ENCODE peak calls at places on chromosomes 11 and 22, in eight cellular contexts. One of them, this sample, is unnamed.

GRCh38 chr11:12163181-12163841 is 52.9 kb downstream of the MICAL2 start:
- DNase-seq in hepatocyte: peak
- DNase-seq in H1: no peak
- DNase-seq in Karpas-422: no peak
- DNase-seq in HepG2: peak
- DNase-seq in MM.1S: no peak
- DNase-seq in OCI-LY7: no peak
- DNase-seq in IMR-90: peak
- DNase-seq in this sample: no peak

GRCh38 chr11:75408852-75409219 is 9.5 kb downstream of the RPS3 start:
- DNase-seq in hepatocyte: no peak
- DNase-seq in H1: no peak
- DNase-seq in Karpas-422: no peak
- DNase-seq in HepG2: no peak
- DNase-seq in MM.1S: no peak
- DNase-seq in OCI-LY7: no peak
- DNase-seq in IMR-90: no peak
- DNase-seq in this sample: no peak

GRCh38 chr11:122646549-122647340 is 8.8 kb upstream of the UBASH3B start:
- DNase-seq in hepatocyte: no peak
- DNase-seq in H1: no peak
- DNase-seq in Karpas-422: no peak
- DNase-seq in HepG2: no peak
- DNase-seq in MM.1S: no peak
- DNase-seq in OCI-LY7: no peak
- DNase-seq in IMR-90: peak
- DNase-seq in this sample: no peak

GRCh38 chr11:18705651-18706281 is 7.2 kb downstream of the TMEM86A start:
- DNase-seq in hepatocyte: no peak
- DNase-seq in H1: no peak
- DNase-seq in Karpas-422: no peak
- DNase-seq in HepG2: no peak
- DNase-seq in MM.1S: no peak
- DNase-seq in OCI-LY7: no peak
- DNase-seq in IMR-90: no peak
- DNase-seq in this sample: no peak

GRCh38 chr11:12087075-12087775 is 23.2 kb upstream of the MICAL2 start:
- DNase-seq in hepatocyte: no peak
- DNase-seq in H1: no peak
- DNase-seq in Karpas-422: no peak
- DNase-seq in HepG2: no peak
- DNase-seq in MM.1S: peak
- DNase-seq in OCI-LY7: no peak
- DNase-seq in IMR-90: peak
- DNase-seq in this sample: no peak

GRCh38 chr11:17528181-17528691 is 16.0 kb downstream of the USH1C start:
- DNase-seq in hepatocyte: peak
- DNase-seq in H1: no peak
- DNase-seq in Karpas-422: peak
- DNase-seq in HepG2: peak
- DNase-seq in MM.1S: peak
- DNase-seq in OCI-LY7: peak
- DNase-seq in IMR-90: peak
- DNase-seq in this sample: peak

GRCh38 chr11:60363542-60364525 is 14.5 kb upstream of the MS4A7 start:
- DNase-seq in hepatocyte: peak
- DNase-seq in H1: no peak
- DNase-seq in Karpas-422: peak
- DNase-seq in HepG2: peak
- DNase-seq in MM.1S: peak
- DNase-seq in OCI-LY7: peak
- DNase-seq in IMR-90: peak
- DNase-seq in this sample: peak

GRCh38 chr11:24903555-24903954 is 406.7 kb downstream of the LUZP2 start:
- DNase-seq in hepatocyte: peak
- DNase-seq in H1: no peak
- DNase-seq in Karpas-422: no peak
- DNase-seq in HepG2: no peak
- DNase-seq in MM.1S: no peak
- DNase-seq in OCI-LY7: no peak
- DNase-seq in IMR-90: no peak
- DNase-seq in this sample: no peak

GRCh38 chr11:1299621-1300020 is 9.8 kb downstream of the TOLLIP start:
- DNase-seq in hepatocyte: no peak
- DNase-seq in H1: no peak
- DNase-seq in Karpas-422: no peak
- DNase-seq in HepG2: no peak
- DNase-seq in MM.1S: no peak
- DNase-seq in OCI-LY7: no peak
- DNase-seq in IMR-90: no peak
- DNase-seq in this sample: no peak

GRCh38 chr11:126305699-126306098 is 1.8 kb downstream of the DCPS start:
- DNase-seq in hepatocyte: no peak
- DNase-seq in H1: no peak
- DNase-seq in Karpas-422: no peak
- DNase-seq in HepG2: no peak
- DNase-seq in MM.1S: peak
- DNase-seq in OCI-LY7: peak
- DNase-seq in IMR-90: no peak
- DNase-seq in this sample: no peak

GRCh38 chr11:76798202-76798581 is 15.0 kb downstream of the TSKU start:
- DNase-seq in hepatocyte: no peak
- DNase-seq in H1: no peak
- DNase-seq in Karpas-422: no peak
- DNase-seq in HepG2: no peak
- DNase-seq in MM.1S: no peak
- DNase-seq in OCI-LY7: no peak
- DNase-seq in IMR-90: no peak
- DNase-seq in this sample: no peak

GRCh38 chr11:67644472-67645418 is 5.2 kb upstream of the TBX10 start:
- DNase-seq in hepatocyte: peak
- DNase-seq in H1: no peak
- DNase-seq in Karpas-422: peak
- DNase-seq in HepG2: no peak
- DNase-seq in MM.1S: no peak
- DNase-seq in OCI-LY7: peak
- DNase-seq in IMR-90: no peak
- DNase-seq in this sample: no peak

GRCh38 chr22:50200333-50201190 is at the start of gene SELENOO:
- DNase-seq in hepatocyte: peak
- DNase-seq in H1: peak
- DNase-seq in Karpas-422: peak
- DNase-seq in HepG2: peak
- DNase-seq in MM.1S: peak
- DNase-seq in OCI-LY7: peak
- DNase-seq in IMR-90: peak
- DNase-seq in this sample: peak

GRCh38 chr11:33329705-33330329 is 72.6 kb downstream of the HIPK3 start:
- DNase-seq in hepatocyte: peak
- DNase-seq in H1: no peak
- DNase-seq in Karpas-422: peak
- DNase-seq in HepG2: peak
- DNase-seq in MM.1S: peak
- DNase-seq in OCI-LY7: peak
- DNase-seq in IMR-90: peak
- DNase-seq in this sample: peak

GRCh38 chr11:34348919-34349318 is 8.9 kb downstream of the ABTB2 start:
- DNase-seq in hepatocyte: no peak
- DNase-seq in H1: no peak
- DNase-seq in Karpas-422: no peak
- DNase-seq in HepG2: no peak
- DNase-seq in MM.1S: no peak
- DNase-seq in OCI-LY7: no peak
- DNase-seq in IMR-90: peak
- DNase-seq in this sample: no peak

GRCh38 chr22:26406118-26406517 is 22.9 kb upstream of the ASPHD2 start:
- DNase-seq in hepatocyte: no peak
- DNase-seq in H1: no peak
- DNase-seq in Karpas-422: peak
- DNase-seq in HepG2: no peak
- DNase-seq in MM.1S: no peak
- DNase-seq in OCI-LY7: no peak
- DNase-seq in IMR-90: peak
- DNase-seq in this sample: no peak

GRCh38 chr11:76090821-76091220 is 115.5 kb downstream of the WNT11 start:
- DNase-seq in hepatocyte: no peak
- DNase-seq in H1: no peak
- DNase-seq in Karpas-422: no peak
- DNase-seq in HepG2: no peak
- DNase-seq in MM.1S: no peak
- DNase-seq in OCI-LY7: no peak
- DNase-seq in IMR-90: no peak
- DNase-seq in this sample: no peak

GRCh38 chr11:104105155-104105554 is 58.8 kb downstream of the PDGFD start:
- DNase-seq in hepatocyte: no peak
- DNase-seq in H1: no peak
- DNase-seq in Karpas-422: no peak
- DNase-seq in HepG2: no peak
- DNase-seq in MM.1S: no peak
- DNase-seq in OCI-LY7: no peak
- DNase-seq in IMR-90: peak
- DNase-seq in this sample: no peak

GRCh38 chr22:27719535-27720227 is 81.9 kb downstream of the MN1 start:
- DNase-seq in hepatocyte: no peak
- DNase-seq in H1: no peak
- DNase-seq in Karpas-422: peak
- DNase-seq in HepG2: peak
- DNase-seq in MM.1S: no peak
- DNase-seq in OCI-LY7: peak
- DNase-seq in IMR-90: peak
- DNase-seq in this sample: no peak

GRCh38 chr22:39220450-39220849 is 24.3 kb downstream of the PDGFB start:
- DNase-seq in hepatocyte: no peak
- DNase-seq in H1: no peak
- DNase-seq in Karpas-422: no peak
- DNase-seq in HepG2: no peak
- DNase-seq in MM.1S: no peak
- DNase-seq in OCI-LY7: no peak
- DNase-seq in IMR-90: no peak
- DNase-seq in this sample: no peak

GRCh38 chr22:39220897-39221850 is 23.6 kb downstream of the PDGFB start:
- DNase-seq in hepatocyte: no peak
- DNase-seq in H1: no peak
- DNase-seq in Karpas-422: no peak
- DNase-seq in HepG2: no peak
- DNase-seq in MM.1S: peak
- DNase-seq in OCI-LY7: no peak
- DNase-seq in IMR-90: peak
- DNase-seq in this sample: no peak

GRCh38 chr22:39221999-39222686 is 22.6 kb downstream of the PDGFB start:
- DNase-seq in hepatocyte: no peak
- DNase-seq in H1: no peak
- DNase-seq in Karpas-422: no peak
- DNase-seq in HepG2: no peak
- DNase-seq in MM.1S: no peak
- DNase-seq in OCI-LY7: no peak
- DNase-seq in IMR-90: no peak
- DNase-seq in this sample: no peak

GRCh38 chr22:39216143-39216490 is 28.7 kb downstream of the PDGFB start:
- DNase-seq in hepatocyte: no peak
- DNase-seq in H1: no peak
- DNase-seq in Karpas-422: no peak
- DNase-seq in HepG2: no peak
- DNase-seq in MM.1S: no peak
- DNase-seq in OCI-LY7: no peak
- DNase-seq in IMR-90: no peak
- DNase-seq in this sample: no peak

GRCh38 chr22:39219071-39220050 is 25.4 kb downstream of the PDGFB start:
- DNase-seq in hepatocyte: no peak
- DNase-seq in H1: no peak
- DNase-seq in Karpas-422: peak
- DNase-seq in HepG2: no peak
- DNase-seq in MM.1S: no peak
- DNase-seq in OCI-LY7: no peak
- DNase-seq in IMR-90: no peak
- DNase-seq in this sample: peak
- H2AFZ ChIP-seq in hepatocyte: no peak
- H2AFZ ChIP-seq in H1: no peak
- H2AFZ ChIP-seq in Karpas-422: no peak
- H2AFZ ChIP-seq in HepG2: no peak
- H2AFZ ChIP-seq in MM.1S: no peak
- H2AFZ ChIP-seq in OCI-LY7: no peak
- H2AFZ ChIP-seq in IMR-90: no peak
- H2AFZ ChIP-seq in this sample: no peak

GRCh38 chr22:36470162-36470993 is 11.1 kb downstream of the TXN2 start:
- DNase-seq in hepatocyte: peak
- DNase-seq in H1: peak
- DNase-seq in Karpas-422: peak
- DNase-seq in HepG2: peak
- DNase-seq in MM.1S: peak
- DNase-seq in OCI-LY7: peak
- DNase-seq in IMR-90: peak
- DNase-seq in this sample: peak

GRCh38 chr22:36466258-36466657 is 15.2 kb downstream of the TXN2 start:
- DNase-seq in hepatocyte: no peak
- DNase-seq in H1: no peak
- DNase-seq in Karpas-422: no peak
- DNase-seq in HepG2: no peak
- DNase-seq in MM.1S: no peak
- DNase-seq in OCI-LY7: no peak
- DNase-seq in IMR-90: no peak
- DNase-seq in this sample: no peak

GRCh38 chr22:36467042-36467810 is 14.2 kb downstream of the TXN2 start:
- DNase-seq in hepatocyte: no peak
- DNase-seq in H1: no peak
- DNase-seq in Karpas-422: no peak
- DNase-seq in HepG2: no peak
- DNase-seq in MM.1S: no peak
- DNase-seq in OCI-LY7: no peak
- DNase-seq in IMR-90: peak
- DNase-seq in this sample: no peak

GRCh38 chr22:36469094-36469710 is 12.2 kb downstream of the TXN2 start:
- DNase-seq in hepatocyte: no peak
- DNase-seq in H1: no peak
- DNase-seq in Karpas-422: no peak
- DNase-seq in HepG2: no peak
- DNase-seq in MM.1S: no peak
- DNase-seq in OCI-LY7: no peak
- DNase-seq in IMR-90: no peak
- DNase-seq in this sample: no peak

GRCh38 chr22:36467946-36468345 is 13.5 kb downstream of the TXN2 start:
- DNase-seq in hepatocyte: peak
- DNase-seq in H1: no peak
- DNase-seq in Karpas-422: no peak
- DNase-seq in HepG2: no peak
- DNase-seq in MM.1S: peak
- DNase-seq in OCI-LY7: no peak
- DNase-seq in IMR-90: peak
- DNase-seq in this sample: no peak
- H3K4me3 ChIP-seq in hepatocyte: no peak
- H3K4me3 ChIP-seq in H1: no peak
- H3K4me3 ChIP-seq in Karpas-422: no peak
- H3K4me3 ChIP-seq in HepG2: no peak
- H3K4me3 ChIP-seq in MM.1S: no peak
- H3K4me3 ChIP-seq in OCI-LY7: no peak
- H3K4me3 ChIP-seq in IMR-90: no peak
- H3K4me3 ChIP-seq in this sample: no peak

GRCh38 chr11:117871784-117872183 is 4.7 kb downstream of the FXYD6 start:
- DNase-seq in hepatocyte: no peak
- DNase-seq in H1: no peak
- DNase-seq in Karpas-422: no peak
- DNase-seq in HepG2: no peak
- DNase-seq in MM.1S: no peak
- DNase-seq in OCI-LY7: no peak
- DNase-seq in IMR-90: no peak
- DNase-seq in this sample: no peak
- H3K27ac ChIP-seq in hepatocyte: no peak
- H3K27ac ChIP-seq in H1: no peak
- H3K27ac ChIP-seq in Karpas-422: no peak
- H3K27ac ChIP-seq in HepG2: no peak
- H3K27ac ChIP-seq in MM.1S: no peak
- H3K27ac ChIP-seq in OCI-LY7: no peak
- H3K27ac ChIP-seq in IMR-90: no peak
- H3K27ac ChIP-seq in this sample: no peak

GRCh38 chr11:130826572-130826971 is 89.7 kb downstream of the SNX19 start:
- DNase-seq in hepatocyte: no peak
- DNase-seq in H1: no peak
- DNase-seq in Karpas-422: no peak
- DNase-seq in HepG2: no peak
- DNase-seq in MM.1S: no peak
- DNase-seq in OCI-LY7: no peak
- DNase-seq in IMR-90: no peak
- DNase-seq in this sample: no peak
- H2AFZ ChIP-seq in hepatocyte: no peak
- H2AFZ ChIP-seq in H1: no peak
- H2AFZ ChIP-seq in Karpas-422: no peak
- H2AFZ ChIP-seq in HepG2: no peak
- H2AFZ ChIP-seq in MM.1S: no peak
- H2AFZ ChIP-seq in OCI-LY7: no peak
- H2AFZ ChIP-seq in IMR-90: peak
- H2AFZ ChIP-seq in this sample: no peak